ENCODE peak calls at places on chromosome 6, in five cellular contexts. One of them, this sample, is unnamed.

GRCh38 chr6:25504661-25505060 is 147.4 kb upstream of the SCGN start:
- DNase-seq in IMR-90: peak
- DNase-seq in HepG2: no peak
- DNase-seq in H1: no peak
- DNase-seq in K562: no peak
- DNase-seq in this sample: no peak

GRCh38 chr6:89323461-89324098 is 8.5 kb upstream of the GABRR2 start:
- DNase-seq in IMR-90: peak
- DNase-seq in H1: no peak
- DNase-seq in HepG2: no peak
- DNase-seq in K562: no peak
- DNase-seq in this sample: no peak

GRCh38 chr6:69398729-69399128 is 398.1 kb downstream of the LMBRD1 start:
- DNase-seq in K562: no peak
- DNase-seq in IMR-90: no peak
- DNase-seq in H1: no peak
- DNase-seq in HepG2: no peak
- DNase-seq in this sample: no peak

GRCh38 chr6:125923371-125923877 is 33.1 kb upstream of the HINT3 start:
- DNase-seq in HepG2: no peak
- DNase-seq in H1: no peak
- DNase-seq in K562: no peak
- DNase-seq in IMR-90: no peak
- DNase-seq in this sample: no peak

GRCh38 chr6:125670586-125670985 is 78.8 kb upstream of the HEY2 start:
- DNase-seq in IMR-90: no peak
- DNase-seq in K562: no peak
- DNase-seq in H1: no peak
- DNase-seq in HepG2: no peak
- DNase-seq in this sample: peak

GRCh38 chr6:158626360-158627167 is 18.0 kb downstream of the DYNLT1 start:
- DNase-seq in K562: no peak
- DNase-seq in H1: no peak
- DNase-seq in HepG2: no peak
- DNase-seq in IMR-90: no peak
- DNase-seq in this sample: no peak

GRCh38 chr6:13470240-13471140 is 16.9 kb downstream of the GFOD1 start:
- DNase-seq in H1: no peak
- DNase-seq in K562: no peak
- DNase-seq in HepG2: no peak
- DNase-seq in IMR-90: no peak
- DNase-seq in this sample: no peak

GRCh38 chr6:170108456-170108855 is 182.4 kb downstream of the DLL1 start:
- DNase-seq in HepG2: no peak
- DNase-seq in K562: no peak
- DNase-seq in H1: peak
- DNase-seq in IMR-90: no peak
- DNase-seq in this sample: no peak

GRCh38 chr6:38349795-38350194 is 289.9 kb downstream of the BTBD9 start:
- DNase-seq in IMR-90: peak
- DNase-seq in K562: no peak
- DNase-seq in H1: no peak
- DNase-seq in HepG2: no peak
- DNase-seq in this sample: no peak

GRCh38 chr6:134466751-134467525 is 149.0 kb upstream of the SGK1 start:
- DNase-seq in K562: no peak
- DNase-seq in H1: no peak
- DNase-seq in IMR-90: peak
- DNase-seq in HepG2: peak
- DNase-seq in this sample: peak

GRCh38 chr6:157107915-157108651 is 215.2 kb downstream of the TMEM242 start:
- DNase-seq in K562: peak
- DNase-seq in HepG2: no peak
- DNase-seq in H1: no peak
- DNase-seq in IMR-90: peak
- DNase-seq in this sample: peak
- TF ChIP-seq MAFK in K562: peak
- TF ChIP-seq MAFK in HepG2: no peak
- TF ChIP-seq MAFK in H1: no peak
- TF ChIP-seq MAFK in IMR-90: no peak
- TF ChIP-seq MAFK in this sample: peak

GRCh38 chr6:18147616-18148015 is 7.3 kb downstream of the TPMT start:
- DNase-seq in K562: no peak
- DNase-seq in HepG2: no peak
- DNase-seq in IMR-90: no peak
- DNase-seq in H1: no peak
- DNase-seq in this sample: no peak

GRCh38 chr6:18151801-18152200 is 3.1 kb downstream of the TPMT start:
- DNase-seq in HepG2: no peak
- DNase-seq in H1: no peak
- DNase-seq in K562: no peak
- DNase-seq in IMR-90: no peak
- DNase-seq in this sample: no peak

GRCh38 chr6:18147160-18147559 is 7.7 kb downstream of the TPMT start:
- DNase-seq in HepG2: peak
- DNase-seq in K562: no peak
- DNase-seq in H1: no peak
- DNase-seq in IMR-90: peak
- DNase-seq in this sample: no peak

GRCh38 chr6:18153311-18153703 is 1.6 kb downstream of the TPMT start:
- DNase-seq in K562: no peak
- DNase-seq in H1: no peak
- DNase-seq in HepG2: no peak
- DNase-seq in IMR-90: no peak
- DNase-seq in this sample: no peak

DNA sequence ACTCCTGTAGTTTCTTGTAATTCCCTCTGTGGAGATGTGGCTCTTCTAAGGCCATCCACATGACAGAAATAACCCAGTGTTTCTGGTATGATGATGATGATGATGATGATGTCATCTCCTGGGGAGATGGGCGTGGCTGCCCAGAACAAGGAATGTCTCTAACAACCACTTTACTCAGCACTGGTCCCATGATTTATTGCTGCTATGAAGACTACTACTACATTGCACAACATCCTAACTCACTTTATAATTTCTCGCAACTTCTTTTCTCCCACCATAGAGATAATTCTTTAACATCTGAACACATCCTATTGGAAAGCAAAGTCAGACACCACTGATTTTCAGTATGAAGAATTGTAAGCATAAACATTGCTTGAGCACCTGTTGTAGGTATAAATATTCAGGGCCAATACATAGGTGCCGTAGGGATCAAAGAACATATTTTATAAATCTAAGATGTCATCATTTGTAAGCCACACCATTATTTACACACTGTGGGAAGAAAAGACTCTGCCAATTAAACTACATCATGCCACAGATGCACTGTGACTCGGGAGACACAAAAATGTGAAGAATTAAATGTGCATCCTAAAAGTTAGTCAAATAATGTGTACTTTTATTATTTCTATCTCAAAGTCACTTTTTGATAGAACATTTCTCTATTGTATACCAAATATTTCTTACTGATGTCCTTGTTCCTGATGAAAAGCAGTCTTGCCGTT is 6.4 kb downstream of the TPMT start:
- DNase-seq in H1: no peak
- DNase-seq in IMR-90: peak
- DNase-seq in HepG2: no peak
- DNase-seq in K562: no peak
- DNase-seq in this sample: peak
- TF ChIP-seq MAFK in H1: no peak
- TF ChIP-seq MAFK in IMR-90: no peak
- TF ChIP-seq MAFK in HepG2: no peak
- TF ChIP-seq MAFK in K562: no peak
- TF ChIP-seq MAFK in this sample: no peak

DNA sequence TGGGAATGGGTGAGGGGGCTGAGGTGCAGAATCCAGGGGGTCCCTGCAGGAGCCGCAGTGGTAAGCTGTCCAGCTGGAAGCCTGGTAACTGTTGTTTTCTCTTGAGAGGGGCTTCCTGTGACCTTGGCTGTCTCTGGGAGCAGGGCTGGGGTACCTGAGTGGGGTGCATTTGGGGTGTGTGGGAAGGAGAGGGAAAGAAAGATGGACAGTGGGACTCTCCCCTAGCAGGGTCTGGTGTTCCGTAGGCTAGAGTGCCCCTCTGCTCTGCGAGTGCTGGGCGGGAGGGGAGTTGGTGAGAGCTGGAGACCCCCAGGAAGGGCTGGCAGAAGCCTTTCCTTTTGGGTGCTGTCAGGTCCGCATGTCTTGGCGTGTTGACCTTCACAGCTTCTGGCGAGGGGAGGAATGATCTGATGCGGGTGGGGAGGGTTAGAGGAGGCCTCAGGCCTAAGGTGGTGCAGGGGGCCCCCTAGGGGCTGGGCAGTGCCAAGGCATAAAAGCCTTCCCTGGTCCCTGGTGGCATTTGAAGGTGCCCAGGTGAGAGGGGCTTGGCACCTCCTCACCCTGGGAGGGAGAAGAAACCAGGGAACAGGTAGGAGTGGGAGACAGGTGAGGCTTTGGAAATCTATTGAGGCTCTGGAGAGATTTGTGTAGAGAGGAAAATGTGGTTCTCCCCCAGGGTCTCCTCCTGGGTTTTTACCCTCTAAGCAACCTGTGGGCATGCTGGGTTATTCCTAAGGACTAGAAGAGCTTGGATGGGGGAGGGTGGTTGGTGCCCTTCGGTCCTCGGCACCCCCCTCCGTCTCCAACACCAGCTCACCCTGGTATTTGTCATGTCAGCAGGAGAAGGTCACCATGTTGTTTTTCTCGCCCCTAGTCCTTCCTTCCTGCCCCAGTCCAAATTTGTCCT is 3.3 kb downstream of the VEGFA start:
- DNase-seq in K562: peak
- DNase-seq in HepG2: peak
- DNase-seq in H1: peak
- DNase-seq in IMR-90: peak
- DNase-seq in this sample: peak
- TF ChIP-seq MAFK in K562: no peak
- TF ChIP-seq MAFK in HepG2: peak
- TF ChIP-seq MAFK in H1: no peak
- TF ChIP-seq MAFK in IMR-90: peak
- TF ChIP-seq MAFK in this sample: peak

GRCh38 chr6:131129657-131130545 is 5.4 kb upstream of the AKAP7 start:
- DNase-seq in IMR-90: no peak
- DNase-seq in K562: no peak
- DNase-seq in H1: no peak
- DNase-seq in HepG2: no peak
- DNase-seq in this sample: no peak
- TF ChIP-seq MAFK in IMR-90: no peak
- TF ChIP-seq MAFK in K562: no peak
- TF ChIP-seq MAFK in H1: no peak
- TF ChIP-seq MAFK in HepG2: no peak
- TF ChIP-seq MAFK in this sample: no peak

This sample was measured in A549.